ENCODE peak calls at places on chromosome 20, in nine cellular contexts. D is spleen; C is effector memory CD4-positive, alpha-beta T cell; K is psoas muscle; A is mammary epithelial cell; L is dorsolateral prefrontal cortex; J is upper lobe of right lung; G is GM23248; M is NB4. I is an unnamed sample.

GRCh38 chr20:52684176-52684575 is 288.0 kb upstream of the TSHZ2 start:
- DNase-seq in J (no peak), L (peak; percentile 60), C (no peak), K (no peak), M (no peak), D (no peak), G (no peak), A (no peak), I (no peak)

GRCh38 chr20:21323640-21324039 is 20.5 kb downstream of the XRN2 start:
- DNase-seq in D (no peak), C (no peak), L (no peak), G (peak; percentile 86), A (peak; percentile 84), K (no peak), M (no peak), J (no peak), I (no peak)

GRCh38 chr20:45592574-45593189 is 13.6 kb upstream of the WFDC8 start:
- DNase-seq in A (peak; percentile 56), G (peak; percentile 62), L (no peak), M (peak; percentile 85), D (no peak), K (no peak), J (no peak), C (no peak), I (peak; percentile 63)

GRCh38 chr20:57835053-57835452 is 125.2 kb upstream of the PMEPA1 start:
- DNase-seq in G (no peak), K (no peak), D (no peak), C (no peak), L (no peak), A (no peak), M (no peak), J (no peak), I (no peak)

GRCh38 chr20:3889489-3890409 is 562 bp downstream of the PANK2 start:
- DNase-seq in K (peak; percentile 47), J (peak; percentile 79), A (peak; percentile 32), C (peak; percentile 38), L (no peak), M (peak; percentile 68), G (peak; percentile 48), D (peak; percentile 92), I (peak; percentile 22)

GRCh38 chr20:43477193-43477592 is 19.5 kb downstream of the SRSF6 start:
- DNase-seq in G (no peak), J (no peak), M (no peak), D (no peak), K (no peak), C (no peak), L (no peak), A (no peak), I (peak; percentile 49)

GRCh38 chr20:45867811-45868176 is 10.4 kb downstream of the ZSWIM3 start:
- DNase-seq in J (no peak), M (no peak), G (peak; percentile 82), D (no peak), A (peak; percentile 60), K (no peak), C (no peak), L (no peak), I (no peak)

GRCh38 chr20:20933559-20933958 is 172.6 kb downstream of the LINC00237 start:
- DNase-seq in J (no peak), G (no peak), K (no peak), C (no peak), M (no peak), D (no peak), A (no peak), L (no peak), I (no peak)

GRCh38 chr20:12847862-12848261 is 160.9 kb upstream of the SPTLC3 start:
- DNase-seq in L (no peak), K (no peak), M (peak; percentile 31), D (no peak), A (peak; percentile 35), J (no peak), G (peak; percentile 19), C (no peak), I (no peak)

GRCh38 chr20:61865353-61865752 is 200.3 kb downstream of the TAF4 start:
- DNase-seq in D (no peak), J (no peak), C (no peak), M (no peak), K (no peak), L (no peak), G (no peak), A (no peak), I (no peak)

DNA sequence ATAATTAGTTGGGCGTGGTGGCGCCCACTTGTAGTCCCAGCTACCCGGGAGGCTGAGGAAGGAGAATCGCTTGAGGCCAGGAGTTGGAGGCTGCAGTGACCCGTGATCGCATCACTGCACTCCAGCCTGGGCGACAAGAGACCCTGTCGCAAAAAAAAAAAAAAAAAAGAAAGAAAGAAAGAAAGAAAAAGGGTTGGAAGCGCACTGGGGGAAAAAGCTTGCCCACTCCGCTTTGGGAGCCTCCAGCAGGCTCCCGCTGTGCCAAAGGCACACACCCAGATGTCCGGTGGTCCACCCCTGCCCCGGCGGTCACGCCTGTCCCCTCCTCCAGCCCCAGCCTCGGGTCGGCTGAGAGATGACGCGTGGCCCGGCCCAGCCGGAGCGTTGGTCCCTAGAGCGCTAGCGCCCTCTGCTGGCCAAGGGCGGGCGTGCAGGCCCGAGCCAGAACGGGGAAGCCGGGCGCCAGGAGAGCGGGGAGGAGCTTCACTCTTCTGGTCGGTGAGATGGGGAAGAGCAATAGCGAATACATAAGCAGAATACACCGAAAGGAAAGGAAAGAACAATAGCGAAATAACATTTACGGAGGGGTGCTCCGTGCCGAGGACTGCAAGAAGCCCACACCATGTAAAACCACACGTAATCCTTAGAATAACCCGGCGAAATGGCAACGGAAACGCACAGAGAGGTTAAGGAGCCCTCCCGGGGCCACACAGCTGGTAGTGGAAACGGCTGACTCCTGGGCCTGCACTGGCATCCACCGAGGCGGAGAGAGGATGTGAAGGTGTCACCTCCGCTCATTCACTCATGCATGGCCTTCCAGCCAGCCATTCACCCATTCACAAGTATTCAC is 41.7 kb downstream of the UBE2V1 start:
- DNase-seq in C (peak; percentile 79), A (peak; percentile 68), J (peak; percentile 94), L (peak; percentile 82), K (peak; percentile 89), G (peak; percentile 89), M (peak; percentile 86), D (peak; percentile 99), I (peak; percentile 83)
- H3K4me3 ChIP-seq in C (peak overlapping the region; percentile 32), A (peak overlapping the region; percentile 23), J (peak overlapping the region; percentile 36), L (peak overlapping the region; percentile 54), K (peak overlapping the region; percentile 64), G (peak overlapping the region; percentile 77), M (peak overlapping the region; percentile 40), D (no peak overlapping the region), I (peak overlapping the region; percentile 28)

GRCh38 chr20:25038103-25038410 is 19.9 kb downstream of the ACSS1 start:
- DNase-seq in C (no peak), L (no peak), J (no peak), A (no peak), K (no peak), D (no peak), G (no peak), M (no peak), I (no peak)
- H3K4me3 ChIP-seq in C (no peak overlapping the region), L (no peak overlapping the region), J (no peak overlapping the region), A (no peak overlapping the region), K (no peak overlapping the region), D (no peak overlapping the region), G (no peak overlapping the region), M (no peak overlapping the region), I (no peak overlapping the region)

DNA sequence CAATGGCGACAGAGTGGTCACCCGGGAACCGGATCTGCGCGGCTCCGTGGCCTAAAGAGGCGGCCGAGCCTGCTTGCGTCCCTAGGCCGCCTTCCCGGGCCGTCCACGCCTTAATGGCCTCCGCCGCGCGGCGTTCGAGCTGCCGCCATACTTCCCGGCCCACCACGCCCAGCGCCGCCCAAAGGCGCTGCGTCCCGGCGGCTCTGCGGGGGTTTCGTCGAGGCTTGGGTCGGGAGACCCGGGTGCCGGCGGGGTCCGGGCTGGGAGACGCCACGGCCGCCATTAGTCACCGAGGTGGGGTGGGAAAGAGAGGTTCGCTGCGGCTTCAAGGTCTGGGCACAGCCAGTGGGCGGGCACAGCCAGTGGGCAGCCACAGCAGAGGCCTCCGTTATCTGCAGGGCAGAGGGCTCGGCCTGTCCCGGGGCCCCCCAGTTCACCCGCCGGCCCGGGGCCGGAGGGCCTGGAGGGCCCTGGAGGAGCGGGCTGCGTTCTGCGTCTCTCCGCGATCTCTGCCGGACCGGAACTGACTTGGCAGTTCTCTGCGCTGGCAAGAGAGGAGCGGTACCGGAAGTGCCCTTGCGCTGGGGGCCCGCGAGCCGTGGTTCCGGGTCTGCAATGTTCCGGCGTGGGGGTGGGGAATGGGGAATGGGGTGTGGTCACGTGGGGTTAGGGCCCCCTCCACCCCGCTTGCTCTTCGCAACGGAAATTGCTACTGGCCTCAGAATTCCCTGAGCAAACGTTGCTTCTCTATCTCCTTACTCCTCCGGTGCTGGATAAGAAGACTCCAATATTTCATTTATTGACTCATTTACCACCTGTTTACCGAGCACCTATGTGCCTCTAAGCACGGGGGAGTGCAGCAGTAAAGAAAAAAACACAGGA is 82.3 kb downstream of the CNBD2 start:
- DNase-seq in K (peak; percentile 93), G (peak; percentile 89), D (peak; percentile 98), C (peak; percentile 80), A (peak; percentile 76), L (peak; percentile 90), J (peak; percentile 96), M (peak; percentile 96), I (peak; percentile 88)
- H3K4me3 ChIP-seq in K (peak overlapping the region; percentile 99), G (peak overlapping the region; percentile 87), D (peak overlapping the region; percentile 87), C (peak overlapping the region; percentile 93), A (peak overlapping the region; percentile 93), L (peak overlapping the region; percentile 97), J (peak overlapping the region; percentile 96), M (peak overlapping the region; percentile 77), I (peak overlapping the region; percentile 48)

GRCh38 chr20:47413189-47413588 is 56.7 kb upstream of the ZMYND8 start:
- DNase-seq in G (no peak), K (no peak), L (no peak), A (no peak), D (no peak), J (no peak), C (no peak), M (no peak), I (no peak)
- H3K4me3 ChIP-seq in G (no peak overlapping the region), K (no peak overlapping the region), L (no peak overlapping the region), A (no peak overlapping the region), D (no peak overlapping the region), J (no peak overlapping the region), C (no peak overlapping the region), M (no peak overlapping the region), I (no peak overlapping the region)

I was measured in HL-60.